ENCODE peak calls at places on chromosome 17, in seven cellular contexts. N is AG04449, G is lower lobe of right lung, C is GM12865, Q is GM20000, D is AG09319, L is BE2C. U is an unnamed sample.

GRCh38 chr17:35568561-35568960 is 7.9 kb upstream of the SLFN14 start:
- DNase-seq in N (no peak), G (no peak), C (peak; percentile 50), Q (no peak), D (no peak), L (no peak), U (no peak)

GRCh38 chr17:81334419-81334896 is 39.4 kb upstream of the SLC38A10 start:
- DNase-seq in N (no peak), G (no peak), C (no peak), Q (no peak), D (no peak), L (peak; percentile 12), U (no peak)

GRCh38 chr17:29836643-29837042 is 93.4 kb downstream of the SSH2 start:
- DNase-seq in N (no peak), G (no peak), C (no peak), Q (no peak), D (no peak), L (no peak), U (no peak)

GRCh38 chr17:75764711-75765421 is at the start of gene GALK1:
- DNase-seq in N (no peak), G (peak; percentile 88), C (peak; percentile 82), Q (peak; percentile 94), D (no peak), L (peak; percentile 85), U (peak; percentile 80)

GRCh38 chr17:64732336-64733006 is 70.4 kb upstream of the SMURF2 start:
- DNase-seq in N (no peak), G (no peak), C (no peak), Q (no peak), D (peak; percentile 93), L (no peak), U (no peak)

GRCh38 chr17:43517615-43518386 is 28.3 kb downstream of the ETV4 start:
- DNase-seq in N (no peak), G (no peak), C (peak; percentile 83), Q (peak; percentile 73), D (no peak), L (no peak), U (no peak)

GRCh38 chr17:82358467-82359350 is at the start of gene TEX19:
- DNase-seq in N (no peak), G (no peak), C (peak; percentile 55), Q (no peak), D (no peak), L (peak; percentile 53), U (no peak)

GRCh38 chr17:45104497-45104896 is 27.8 kb downstream of the PLCD3 start:
- DNase-seq in N (no peak), G (no peak), C (no peak), Q (no peak), D (no peak), L (no peak), U (no peak)

GRCh38 chr17:60832206-60832605 is 154.6 kb downstream of the BCAS3 start:
- DNase-seq in N (no peak), G (no peak), C (no peak), Q (no peak), D (no peak), L (no peak), U (no peak)

GRCh38 chr17:17146791-17147406 is 59.2 kb downstream of the PLD6 start:
- DNase-seq in N (no peak), G (no peak), C (peak; percentile 37), Q (no peak), D (no peak), L (peak; percentile 18), U (no peak)

GRCh38 chr17:65305116-65305515 is 167.9 kb downstream of the RGS9 start:
- DNase-seq in N (no peak), G (no peak), C (no peak), Q (no peak), D (no peak), L (no peak), U (no peak)

GRCh38 chr17:34171245-34171818 is 83.8 kb upstream of the CCL2 start:
- DNase-seq in N (no peak), G (peak; percentile 57), C (peak; percentile 65), Q (peak; percentile 75), D (peak; percentile 14), L (peak; percentile 72), U (peak; percentile 64)

GRCh38 chr17:10836145-10836544 is 1.7 kb downstream of the PIRT start:
- DNase-seq in N (no peak), G (no peak), C (no peak), Q (no peak), D (no peak), L (no peak), U (no peak)

GRCh38 chr17:2564876-2565275 is 28.6 kb upstream of the PAFAH1B1 start:
- DNase-seq in N (no peak), G (peak; percentile 67), C (no peak), Q (no peak), D (no peak), L (no peak), U (no peak)

GRCh38 chr17:77453613-77454559 is 313.1 kb downstream of the SEC14L1 start:
- DNase-seq in N (no peak), G (no peak), C (peak; percentile 88), Q (peak; percentile 70), D (no peak), L (no peak), U (no peak)

GRCh38 chr17:69357701-69358100 is 30.8 kb upstream of the ABCA5 start:
- DNase-seq in N (no peak), G (no peak), C (peak; percentile 17), Q (no peak), D (no peak), L (no peak), U (no peak)

GRCh38 chr17:49506282-49506681 is 11.2 kb downstream of the NGFR start:
- DNase-seq in N (no peak), G (no peak), C (no peak), Q (no peak), D (no peak), L (no peak), U (no peak)

GRCh38 chr17:9115446-9116265 is 94.3 kb downstream of the NTN1 start:
- DNase-seq in N (no peak), G (no peak), C (no peak), Q (no peak), D (peak; percentile 24), L (no peak), U (peak; percentile 72)
- TF ChIP-seq CTCF in N (no peak), G (peak; percentile 20), C (no peak), Q (no peak), D (peak; percentile 42), L (no peak), U (no peak)

GRCh38 chr17:4534928-4535666 is 20.1 kb downstream of the MYBBP1A start:
- DNase-seq in N (no peak), G (no peak), C (no peak), Q (no peak), D (no peak), L (no peak), U (no peak)

GRCh38 chr17:4534515-4534914 is 20.7 kb downstream of the MYBBP1A start:
- DNase-seq in N (no peak), G (no peak), C (no peak), Q (no peak), D (no peak), L (no peak), U (no peak)

GRCh38 chr17:4532860-4533521 is 22.2 kb downstream of the MYBBP1A start:
- DNase-seq in N (no peak), G (no peak), C (no peak), Q (no peak), D (no peak), L (no peak), U (no peak)

GRCh38 chr17:4531988-4532736 is 23.0 kb downstream of the MYBBP1A start:
- DNase-seq in N (no peak), G (no peak), C (no peak), Q (no peak), D (no peak), L (no peak), U (no peak)

GRCh38 chr17:4533522-4534502 is 21.4 kb downstream of the MYBBP1A start:
- DNase-seq in N (no peak), G (no peak), C (no peak), Q (no peak), D (no peak), L (peak; percentile 56), U (no peak)
- TF ChIP-seq CTCF in N (no peak), G (peak; percentile 21), C (no peak), Q (no peak), D (no peak), L (no peak), U (no peak)

GRCh38 chr17:57110579-57111367 is 25.7 kb downstream of the AKAP1 start:
- DNase-seq in N (no peak), G (no peak), C (no peak), Q (no peak), D (no peak), L (no peak), U (no peak)

GRCh38 chr17:57111386-57111785 is 26.3 kb downstream of the AKAP1 start:
- DNase-seq in N (no peak), G (no peak), C (no peak), Q (no peak), D (no peak), L (no peak), U (no peak)

GRCh38 chr17:57108656-57109392 is 23.8 kb downstream of the AKAP1 start:
- DNase-seq in N (no peak), G (no peak), C (no peak), Q (no peak), D (no peak), L (no peak), U (no peak)

GRCh38 chr17:57110152-57110542 is 25.1 kb downstream of the AKAP1 start:
- DNase-seq in N (no peak), G (no peak), C (no peak), Q (no peak), D (no peak), L (no peak), U (no peak)

GRCh38 chr17:57109393-57110151 is 24.5 kb downstream of the AKAP1 start:
- DNase-seq in N (no peak), G (no peak), C (no peak), Q (no peak), D (no peak), L (peak; percentile 38), U (no peak)
- TF ChIP-seq CTCF in N (no peak), G (no peak), C (no peak), Q (no peak), D (no peak), L (peak; percentile 42), U (peak; percentile 33)

DNA sequence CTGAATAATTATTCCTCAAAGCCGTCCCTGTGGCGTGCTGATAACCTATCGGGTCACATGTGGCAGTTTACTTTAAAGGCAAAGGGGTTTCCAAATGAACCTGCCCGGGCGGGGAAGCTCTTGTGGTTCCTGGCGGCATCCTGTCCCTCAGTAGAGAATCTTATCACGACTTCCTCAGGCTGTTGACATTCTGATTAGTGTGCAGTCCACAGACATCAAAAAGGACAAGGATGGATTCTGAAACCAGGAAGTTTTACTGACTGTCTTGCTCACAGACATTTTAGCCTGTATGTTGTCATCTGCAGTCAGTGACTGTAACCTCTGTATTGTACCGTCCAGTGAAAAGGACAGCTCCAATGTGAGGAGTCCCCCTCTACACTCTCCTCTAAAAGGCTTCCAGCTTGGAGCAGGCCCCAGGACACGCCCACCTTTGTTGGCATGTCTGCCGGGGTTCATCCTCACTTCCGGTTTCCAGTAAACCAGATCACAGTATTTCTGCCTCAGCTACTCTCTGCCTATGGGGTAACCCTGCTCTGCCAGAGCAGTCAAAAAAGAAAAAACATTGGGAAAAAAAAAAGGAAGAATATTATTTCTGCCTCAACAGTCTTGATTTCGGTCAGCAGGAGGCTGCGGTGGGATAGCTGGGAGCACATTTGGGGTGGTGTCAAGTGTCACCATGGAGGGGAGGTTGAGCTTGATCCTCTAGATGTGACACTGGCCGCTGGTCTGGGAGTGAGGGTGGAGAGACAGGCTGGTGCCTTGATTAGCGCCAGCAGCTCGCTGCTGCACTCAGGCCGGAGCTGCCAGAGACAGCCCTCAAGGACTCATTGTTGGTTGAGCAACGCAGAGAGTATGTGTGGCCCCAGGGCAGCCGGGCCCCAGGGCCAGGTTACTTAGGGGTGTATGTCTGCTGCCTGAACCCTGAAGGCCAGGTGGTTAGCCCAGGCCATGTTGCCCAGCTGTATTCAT is 89.0 kb upstream of the DNAH17 start:
- DNase-seq in N (no peak), G (peak; percentile 73), C (peak; percentile 67), Q (peak; percentile 49), D (no peak), L (no peak), U (no peak)
- TF ChIP-seq CTCF in N (no peak), G (no peak), C (no peak), Q (no peak), D (no peak), L (no peak), U (no peak)